ENCODE peak calls at places on chromosomes 11 and 22, in nine cellular contexts. O is PC-3, H is fibroblast of lung, Y is cardiac muscle cell, A is tibial nerve, S is WTC11, B is choroid plexus epithelial cell, N is foreskin fibroblast, V is HFFc6. Q is an unnamed sample.

GRCh38 chr22:41621099-41621910 is at the start of gene XRCC6:
- DNase-seq in N (peak), H (peak), A (peak), O (peak), S (peak), Y (peak), V (peak), B (peak), Q (peak)

GRCh38 chr11:38784164-38784563 is 2186.1 kb upstream of the RAG2 start:
- DNase-seq in A (no peak), H (no peak), V (no peak), Y (no peak), S (no peak), O (no peak), N (no peak), B (no peak), Q (no peak)

GRCh38 chr11:67006029-67006884 is 16.7 kb upstream of the SYT12 start:
- DNase-seq in Y (no peak), N (peak), B (peak), S (peak), O (peak), H (peak), V (no peak), A (peak), Q (no peak)

GRCh38 chr11:38791346-38791961 is 2193.4 kb upstream of the RAG2 start:
- DNase-seq in N (peak), H (peak), B (peak), Y (peak), O (peak), V (peak), S (no peak), A (peak), Q (peak)

GRCh38 chr22:50627452-50627913 is 469 bp downstream of the ARSA start:
- DNase-seq in O (no peak), A (no peak), V (no peak), H (no peak), N (peak), S (peak), Y (no peak), B (no peak), Q (no peak)

GRCh38 chr11:83816572-83817187 is 530.5 kb upstream of the CCDC90B start:
- DNase-seq in H (peak), O (peak), B (peak), Y (peak), V (peak), A (no peak), N (peak), S (no peak), Q (peak)

GRCh38 chr11:8728566-8728965 is 46.0 kb downstream of the RPL27A start:
- DNase-seq in V (peak), N (peak), B (peak), O (peak), Y (peak), S (no peak), A (no peak), H (peak), Q (peak)

GRCh38 chr11:34790620-34791019 is 125.6 kb downstream of the APIP start:
- DNase-seq in B (peak), O (peak), V (no peak), A (no peak), S (no peak), Y (no peak), H (no peak), N (no peak), Q (no peak)

GRCh38 chr11:119206512-119207299 is 567 bp downstream of the CBL start:
- DNase-seq in V (no peak), N (peak), O (peak), H (no peak), S (peak), A (peak), B (peak), Y (no peak), Q (no peak)

GRCh38 chr11:86807356-86807755 is 7.0 kb downstream of the PRSS23 start:
- DNase-seq in Y (no peak), S (no peak), O (no peak), A (no peak), B (peak), V (no peak), H (no peak), N (no peak), Q (no peak)

GRCh38 chr22:46549565-46549840 is 12.1 kb upstream of the CELSR1 start:
- DNase-seq in B (no peak), H (no peak), N (no peak), O (no peak), V (no peak), A (no peak), S (no peak), Y (no peak), Q (no peak)

GRCh38 chr22:36197065-36197440 is 4.6 kb downstream of the APOL4 start:
- DNase-seq in H (peak), N (peak), S (peak), O (no peak), Y (peak), V (no peak), A (peak), B (peak), Q (peak)

GRCh38 chr22:49885881-49886280 is 32.2 kb downstream of the ZBED4 start:
- DNase-seq in O (no peak), B (no peak), Y (no peak), V (no peak), A (no peak), H (no peak), N (no peak), S (no peak), Q (no peak)

GRCh38 chr11:121572581-121573059 is 119.9 kb upstream of the SORL1-AS1 start:
- DNase-seq in O (no peak), Y (no peak), A (no peak), V (no peak), N (no peak), H (no peak), S (no peak), B (no peak), Q (no peak)

GRCh38 chr11:69431136-69431535 is 50.3 kb upstream of the LINC01488 start:
- DNase-seq in O (no peak), H (no peak), V (no peak), Y (no peak), S (no peak), B (no peak), N (no peak), A (no peak), Q (no peak)

GRCh38 chr11:102459393-102459792 is 6.8 kb upstream of the TMEM123 start:
- DNase-seq in A (no peak), V (no peak), S (no peak), Y (no peak), B (no peak), N (no peak), O (no peak), H (no peak), Q (no peak)

GRCh38 chr11:6418199-6418957 is 516 bp downstream of the APBB1 start:
- DNase-seq in S (peak), V (no peak), A (no peak), Y (no peak), H (no peak), B (peak), O (no peak), N (peak), Q (no peak)

GRCh38 chr11:122711831-122712378 is 56.4 kb downstream of the UBASH3B start:
- DNase-seq in S (no peak), V (peak), B (peak), Y (peak), N (peak), O (peak), A (no peak), H (no peak), Q (peak)

GRCh38 chr11:3181722-3182461 is 16.8 kb upstream of the OSBPL5 start:
- DNase-seq in A (no peak), V (no peak), H (no peak), S (no peak), B (no peak), N (no peak), Y (no peak), O (no peak), Q (no peak)

GRCh38 chr11:66438009-66438503 is 592 bp downstream of the MRPL11 start:
- DNase-seq in H (peak), S (no peak), A (no peak), O (no peak), B (no peak), V (no peak), Y (no peak), N (no peak), Q (no peak)

GRCh38 chr22:36790648-36791047 is 14.7 kb upstream of the IFT27 start:
- DNase-seq in B (no peak), S (no peak), V (no peak), H (no peak), A (no peak), Y (no peak), O (no peak), N (no peak), Q (no peak)

GRCh38 chr11:843818-844692 is 1.4 kb downstream of the TSPAN4 start:
- DNase-seq in O (peak), S (peak), H (peak), Y (peak), N (peak), V (peak), B (peak), A (peak), Q (peak)

GRCh38 chr11:92340839-92341238 is 116.2 kb downstream of the FAT3 start:
- DNase-seq in H (peak), O (peak), A (no peak), S (peak), V (peak), N (peak), Y (peak), B (peak), Q (peak)

GRCh38 chr11:59183768-59184167 is 11.8 kb downstream of the DTX4 start:
- DNase-seq in H (peak), S (no peak), N (no peak), O (no peak), Y (peak), A (peak), B (peak), V (no peak), Q (no peak)

GRCh38 chr11:57527056-57527631 is 3.4 kb downstream of the TIMM10 start:
- DNase-seq in Y (peak), H (peak), S (peak), A (peak), O (peak), V (peak), N (peak), B (peak), Q (peak)

GRCh38 chr11:107733518-107733917 is 21.7 kb upstream of the SLN start:
- DNase-seq in O (no peak), B (no peak), N (no peak), H (no peak), S (no peak), Y (no peak), A (no peak), V (no peak), Q (no peak)

GRCh38 chr11:196786-197731 is 4.2 kb downstream of the SCGB1C1 start:
- DNase-seq in O (no peak), N (peak), B (no peak), A (no peak), S (no peak), Y (no peak), H (no peak), V (no peak), Q (no peak)

DNA sequence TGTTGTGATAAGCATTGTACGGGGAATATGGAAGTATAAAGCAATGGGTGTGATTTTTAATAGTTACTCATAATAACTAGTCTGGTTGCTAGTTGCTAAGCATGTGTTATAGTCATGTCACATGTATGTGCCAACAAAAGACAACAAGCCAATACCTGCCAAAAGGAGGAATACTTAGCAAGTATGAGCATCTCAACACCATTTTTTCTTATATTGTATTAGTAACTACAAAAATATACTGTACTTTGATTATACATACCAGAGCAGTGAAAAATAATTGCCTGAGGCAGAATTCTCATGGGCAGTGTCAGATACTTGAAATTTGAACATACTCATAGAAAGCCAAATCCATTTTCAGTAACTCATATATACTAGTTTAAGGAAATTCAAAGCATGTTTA is 62.4 kb upstream of the ALKBH3 start:
- DNase-seq in N (peak), B (no peak), V (peak), H (no peak), S (no peak), A (no peak), Y (no peak), O (peak), Q (no peak)
- TF ChIP-seq CTCF in N (no peak), B (no peak), V (no peak), H (no peak), S (no peak), A (no peak), Y (no peak), O (no peak), Q (no peak)

DNA sequence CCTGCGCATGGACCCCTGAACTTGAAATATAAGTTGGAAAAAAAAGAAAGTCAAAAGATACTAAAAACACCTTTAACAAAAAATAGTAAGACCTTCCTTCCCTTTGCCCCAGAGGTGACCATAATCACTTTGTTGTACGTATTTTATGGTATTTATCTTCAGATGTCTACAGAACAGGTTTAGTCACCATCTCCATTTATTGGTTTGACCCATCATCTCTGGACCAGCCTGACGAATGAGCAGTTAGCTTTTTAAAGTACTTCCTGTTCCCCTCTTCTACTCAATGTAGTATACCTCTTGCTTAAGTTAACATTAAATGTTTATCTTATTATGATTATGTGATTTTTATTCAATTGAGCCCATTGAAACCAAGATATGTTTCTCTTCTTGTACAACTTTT is 64.7 kb upstream of the CREB3L1 start:
- DNase-seq in H (no peak), O (peak), Y (no peak), A (no peak), B (no peak), S (no peak), V (no peak), N (no peak), Q (no peak)
- TF ChIP-seq CTCF in H (no peak), O (no peak), Y (no peak), A (no peak), B (no peak), S (no peak), V (no peak), N (no peak), Q (no peak)

GRCh38 chr11:62176766-62177165 is 13.2 kb upstream of the SCGB1D1 start:
- DNase-seq in B (no peak), S (no peak), A (no peak), H (no peak), Y (no peak), O (no peak), V (no peak), N (no peak), Q (no peak)

GRCh38 chr11:62169448-62169847 is 20.6 kb upstream of the SCGB1D1 start:
- DNase-seq in S (no peak), N (peak), H (no peak), B (no peak), V (no peak), O (no peak), A (no peak), Y (no peak), Q (no peak)

GRCh38 chr11:62169935-62170334 is 20.1 kb upstream of the SCGB1D1 start:
- DNase-seq in Y (no peak), O (no peak), H (peak), B (no peak), S (no peak), A (no peak), N (peak), V (no peak), Q (no peak)

GRCh38 chr11:62166371-62166770 is 23.6 kb upstream of the SCGB1D1 start:
- DNase-seq in N (no peak), S (no peak), O (no peak), B (no peak), A (no peak), Y (no peak), V (no peak), H (no peak), Q (no peak)

DNA sequence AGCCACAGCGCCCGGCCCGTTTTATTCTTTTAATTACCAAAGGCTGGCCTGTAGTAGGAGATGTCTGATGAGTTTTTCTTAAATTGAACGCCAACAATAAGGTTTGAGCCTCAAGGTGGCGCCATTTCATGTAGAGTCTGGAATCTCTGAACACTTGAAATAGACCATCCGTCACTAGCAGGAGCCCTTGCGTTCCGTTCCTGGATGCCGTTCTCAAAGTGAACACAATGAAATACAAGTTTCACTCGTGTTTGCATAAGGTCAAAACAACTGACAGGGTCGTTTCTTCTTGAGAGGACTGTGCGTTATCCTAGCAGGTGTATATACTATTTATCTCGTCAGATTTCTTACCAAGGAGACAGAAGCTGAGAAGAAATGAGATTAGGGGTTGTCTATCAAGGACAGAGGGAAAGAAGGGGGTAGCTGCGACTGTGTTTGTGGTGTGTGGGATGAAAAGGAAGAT is 18.7 kb upstream of the SCGB1D1 start:
- DNase-seq in S (peak), O (peak), H (peak), A (peak), B (peak), Y (peak), V (peak), N (peak), Q (peak)
- TF ChIP-seq CTCF in S (peak), O (peak), H (peak), A (peak), B (peak), Y (peak), V (peak), N (peak), Q (peak)

GRCh38 chr11:44860346-44860745 is 90.3 kb downstream of the TP53I11 start:
- DNase-seq in H (no peak), N (no peak), A (no peak), B (no peak), Y (no peak), O (no peak), S (no peak), V (no peak), Q (no peak)

GRCh38 chr11:44859528-44859925 is 91.2 kb downstream of the TP53I11 start:
- DNase-seq in Y (no peak), S (no peak), H (no peak), O (no peak), N (no peak), A (no peak), V (no peak), B (no peak), Q (no peak)

GRCh38 chr11:44857490-44857889 is 93.2 kb downstream of the TP53I11 start:
- DNase-seq in N (no peak), A (no peak), V (no peak), Y (no peak), O (no peak), B (no peak), H (no peak), S (no peak), Q (no peak)

GRCh38 chr11:44860967-44861828 is 89.5 kb downstream of the TP53I11 start:
- DNase-seq in O (no peak), H (no peak), B (no peak), S (no peak), N (no peak), V (no peak), A (no peak), Y (no peak), Q (no peak)

DNA sequence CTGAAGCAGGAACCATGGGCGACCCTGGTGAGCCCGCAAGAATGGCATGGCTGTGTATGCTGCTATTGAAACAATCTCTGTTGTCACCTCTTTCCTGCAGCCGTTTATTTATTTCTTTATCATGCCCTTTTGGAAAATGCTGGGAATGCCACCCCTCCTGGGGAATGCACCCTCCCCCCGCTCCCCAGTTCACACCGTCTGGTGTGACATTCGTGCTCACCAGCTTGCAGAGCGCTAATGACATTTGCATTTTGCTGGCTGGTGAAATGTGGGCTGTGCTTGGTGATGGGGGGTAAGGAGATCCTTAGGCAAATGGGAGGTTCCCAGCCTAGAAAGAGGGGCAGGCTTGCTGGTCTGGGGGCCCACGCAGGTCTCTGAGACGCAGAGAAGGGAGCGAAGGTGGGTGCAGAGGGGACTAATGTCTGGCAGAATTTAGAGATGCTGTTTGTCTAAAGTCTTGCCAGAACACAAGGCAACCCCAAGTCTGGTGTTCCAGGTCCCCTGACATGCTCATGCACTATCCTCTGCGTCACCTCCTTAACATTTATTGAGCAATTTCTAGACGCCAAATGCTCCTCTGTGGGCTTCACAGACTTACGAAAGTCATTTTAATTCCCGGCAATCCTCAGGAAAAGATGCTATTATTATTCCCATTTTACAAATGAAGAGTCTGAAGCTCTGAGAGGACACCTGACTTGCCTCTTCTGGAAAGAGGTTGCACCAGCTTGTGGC is 91.7 kb downstream of the TP53I11 start:
- DNase-seq in N (no peak), V (no peak), O (no peak), H (peak), B (no peak), A (no peak), Y (peak), S (peak), Q (no peak)
- TF ChIP-seq CTCF in N (no peak), V (no peak), O (no peak), H (no peak), B (no peak), A (no peak), Y (no peak), S (no peak), Q (no peak)

DNA sequence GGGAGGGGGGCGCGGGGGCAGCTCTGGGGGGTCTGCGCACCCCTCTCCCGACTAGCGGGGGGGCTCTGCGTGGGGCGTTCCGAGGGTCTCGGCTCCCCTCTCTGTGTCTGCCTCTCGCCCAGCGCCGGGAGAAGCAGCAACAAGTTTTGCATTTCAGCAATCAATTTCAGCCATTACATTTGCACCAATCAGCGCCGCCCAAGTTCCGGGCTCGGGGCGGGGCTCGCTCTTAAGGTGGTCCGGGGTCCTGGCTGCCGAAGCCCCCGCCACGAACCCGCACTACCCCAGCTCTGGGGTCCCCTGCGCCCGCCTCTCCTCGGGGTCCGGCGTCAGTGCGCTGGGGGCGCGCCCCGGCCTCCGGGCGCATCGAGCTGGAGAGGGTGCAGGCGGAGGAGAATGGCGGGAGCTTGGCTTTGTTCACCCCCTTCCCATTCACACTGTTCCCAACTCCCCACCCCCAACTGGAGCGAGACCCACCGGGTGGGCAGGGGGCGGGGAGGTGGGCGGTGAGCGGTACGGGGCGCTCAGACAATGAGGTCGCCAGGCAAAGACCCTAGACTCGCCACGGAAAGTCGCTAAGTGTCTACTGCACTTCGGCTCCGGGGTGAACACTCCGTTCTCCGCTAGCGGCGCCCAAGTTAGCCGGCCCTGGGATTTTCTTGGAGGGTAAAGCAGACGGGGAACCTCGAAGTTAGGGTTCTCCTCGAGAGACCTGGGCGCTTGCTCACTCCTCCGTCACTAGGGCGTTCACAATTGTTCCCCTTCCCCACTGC is at the start of gene MN1:
- DNase-seq in V (no peak), Y (peak), H (peak), B (peak), S (peak), N (peak), O (no peak), A (peak), Q (peak)
- TF ChIP-seq CTCF in V (no peak), Y (no peak), H (no peak), B (no peak), S (no peak), N (no peak), O (no peak), A (no peak), Q (no peak)

GRCh38 chr22:26318975-26319374 is 110.1 kb upstream of the ASPHD2 start:
- DNase-seq in H (no peak), A (no peak), O (peak), B (no peak), S (no peak), Y (no peak), N (peak), V (peak), Q (no peak)
- TF ChIP-seq CTCF in H (no peak), A (no peak), O (peak), B (peak), S (no peak), Y (no peak), N (peak), V (peak), Q (no peak)

GRCh38 chr11:113249491-113249763 is 65.0 kb upstream of the TTC12 start:
- DNase-seq in Y (peak), B (peak), S (no peak), O (peak), V (no peak), N (peak), H (peak), A (no peak), Q (no peak)
- TF ChIP-seq CTCF in Y (peak), B (peak), S (no peak), O (peak), V (peak), N (peak), H (peak), A (peak), Q (peak)